ENCODE peak calls at places on chromosomes 13 and 19, in ten cellular contexts. One of them, this sample, is unnamed.

GRCh38 chr13:104592127-104592526 is 1525.9 kb upstream of the SLC10A2 start:
- DNase-seq in AG04450: peak
- DNase-seq in tibial artery: no peak
- DNase-seq in NCI-H82: no peak
- DNase-seq in naive thymus-derived CD8-positive, alpha-beta T cell: no peak
- DNase-seq in posterior vena cava: no peak
- DNase-seq in NCI-H2171 treated with DMSO at 0.1 percent for 48 hours: no peak
- DNase-seq in substantia nigra: no peak
- DNase-seq in thyroid gland: no peak
- DNase-seq in fibroblast of lung: peak
- DNase-seq in this sample: peak

GRCh38 chr13:50187352-50188029 is 172.2 kb downstream of the KCNRG start:
- DNase-seq in AG04450: no peak
- DNase-seq in tibial artery: no peak
- DNase-seq in NCI-H82: no peak
- DNase-seq in naive thymus-derived CD8-positive, alpha-beta T cell: no peak
- DNase-seq in posterior vena cava: no peak
- DNase-seq in NCI-H2171 treated with DMSO at 0.1 percent for 48 hours: no peak
- DNase-seq in substantia nigra: no peak
- DNase-seq in thyroid gland: no peak
- DNase-seq in fibroblast of lung: no peak
- DNase-seq in this sample: no peak

GRCh38 chr19:40521276-40521675 is 54.5 kb downstream of the SPTBN4 start:
- DNase-seq in AG04450: no peak
- DNase-seq in tibial artery: no peak
- DNase-seq in NCI-H82: peak
- DNase-seq in naive thymus-derived CD8-positive, alpha-beta T cell: no peak
- DNase-seq in posterior vena cava: no peak
- DNase-seq in NCI-H2171 treated with DMSO at 0.1 percent for 48 hours: peak
- DNase-seq in substantia nigra: no peak
- DNase-seq in thyroid gland: no peak
- DNase-seq in fibroblast of lung: peak
- DNase-seq in this sample: peak

GRCh38 chr19:8343483-8343844 is 402 bp upstream of the KANK3 start:
- DNase-seq in AG04450: no peak
- DNase-seq in tibial artery: no peak
- DNase-seq in NCI-H82: no peak
- DNase-seq in naive thymus-derived CD8-positive, alpha-beta T cell: no peak
- DNase-seq in posterior vena cava: no peak
- DNase-seq in NCI-H2171 treated with DMSO at 0.1 percent for 48 hours: no peak
- DNase-seq in substantia nigra: no peak
- DNase-seq in thyroid gland: no peak
- DNase-seq in fibroblast of lung: no peak
- DNase-seq in this sample: no peak

GRCh38 chr19:2609389-2610116 is 92.9 kb downstream of the GNG7 start:
- DNase-seq in AG04450: no peak
- DNase-seq in tibial artery: peak
- DNase-seq in NCI-H82: no peak
- DNase-seq in naive thymus-derived CD8-positive, alpha-beta T cell: no peak
- DNase-seq in posterior vena cava: peak
- DNase-seq in NCI-H2171 treated with DMSO at 0.1 percent for 48 hours: no peak
- DNase-seq in substantia nigra: no peak
- DNase-seq in thyroid gland: no peak
- DNase-seq in fibroblast of lung: no peak
- DNase-seq in this sample: no peak

GRCh38 chr13:101399365-101399764 is 16.9 kb downstream of the NALCN start:
- DNase-seq in AG04450: no peak
- DNase-seq in tibial artery: no peak
- DNase-seq in NCI-H82: no peak
- DNase-seq in naive thymus-derived CD8-positive, alpha-beta T cell: no peak
- DNase-seq in posterior vena cava: no peak
- DNase-seq in NCI-H2171 treated with DMSO at 0.1 percent for 48 hours: no peak
- DNase-seq in substantia nigra: no peak
- DNase-seq in thyroid gland: no peak
- DNase-seq in fibroblast of lung: no peak
- DNase-seq in this sample: no peak

GRCh38 chr13:39417131-39417530 is 185.9 kb downstream of the LHFPL6 start:
- DNase-seq in AG04450: no peak
- DNase-seq in tibial artery: no peak
- DNase-seq in NCI-H82: peak
- DNase-seq in naive thymus-derived CD8-positive, alpha-beta T cell: no peak
- DNase-seq in posterior vena cava: no peak
- DNase-seq in NCI-H2171 treated with DMSO at 0.1 percent for 48 hours: no peak
- DNase-seq in substantia nigra: peak
- DNase-seq in thyroid gland: peak
- DNase-seq in fibroblast of lung: no peak
- DNase-seq in this sample: no peak

GRCh38 chr13:35836476-35836875 is 294.7 kb downstream of the DCLK1 start:
- DNase-seq in AG04450: no peak
- DNase-seq in tibial artery: no peak
- DNase-seq in NCI-H82: no peak
- DNase-seq in naive thymus-derived CD8-positive, alpha-beta T cell: no peak
- DNase-seq in posterior vena cava: no peak
- DNase-seq in NCI-H2171 treated with DMSO at 0.1 percent for 48 hours: no peak
- DNase-seq in substantia nigra: no peak
- DNase-seq in thyroid gland: no peak
- DNase-seq in fibroblast of lung: no peak
- DNase-seq in this sample: no peak

GRCh38 chr13:62293081-62293480 is 877.4 kb upstream of the PCDH20 start:
- DNase-seq in AG04450: no peak
- DNase-seq in tibial artery: no peak
- DNase-seq in NCI-H82: no peak
- DNase-seq in naive thymus-derived CD8-positive, alpha-beta T cell: no peak
- DNase-seq in posterior vena cava: no peak
- DNase-seq in NCI-H2171 treated with DMSO at 0.1 percent for 48 hours: no peak
- DNase-seq in substantia nigra: no peak
- DNase-seq in thyroid gland: no peak
- DNase-seq in fibroblast of lung: peak
- DNase-seq in this sample: no peak

GRCh38 chr13:102913924-102914628 is 68.2 kb downstream of the ERCC5 start:
- DNase-seq in AG04450: no peak
- DNase-seq in tibial artery: no peak
- DNase-seq in NCI-H82: peak
- DNase-seq in naive thymus-derived CD8-positive, alpha-beta T cell: no peak
- DNase-seq in posterior vena cava: no peak
- DNase-seq in NCI-H2171 treated with DMSO at 0.1 percent for 48 hours: peak
- DNase-seq in substantia nigra: no peak
- DNase-seq in thyroid gland: peak
- DNase-seq in fibroblast of lung: peak
- DNase-seq in this sample: peak

GRCh38 chr13:74210693-74211393 is 76.6 kb upstream of the KLF12 start:
- DNase-seq in AG04450: peak
- DNase-seq in tibial artery: peak
- DNase-seq in NCI-H82: peak
- DNase-seq in naive thymus-derived CD8-positive, alpha-beta T cell: no peak
- DNase-seq in posterior vena cava: no peak
- DNase-seq in NCI-H2171 treated with DMSO at 0.1 percent for 48 hours: peak
- DNase-seq in substantia nigra: no peak
- DNase-seq in thyroid gland: no peak
- DNase-seq in fibroblast of lung: peak
- DNase-seq in this sample: peak

GRCh38 chr13:98658131-98658530 is 81.2 kb upstream of the STK24 start:
- DNase-seq in AG04450: no peak
- DNase-seq in tibial artery: no peak
- DNase-seq in NCI-H82: no peak
- DNase-seq in naive thymus-derived CD8-positive, alpha-beta T cell: no peak
- DNase-seq in posterior vena cava: no peak
- DNase-seq in NCI-H2171 treated with DMSO at 0.1 percent for 48 hours: no peak
- DNase-seq in substantia nigra: no peak
- DNase-seq in thyroid gland: peak
- DNase-seq in fibroblast of lung: no peak
- DNase-seq in this sample: peak

GRCh38 chr13:109348514-109349340 is 437.7 kb downstream of the IRS2 start:
- DNase-seq in AG04450: no peak
- DNase-seq in tibial artery: no peak
- DNase-seq in NCI-H82: no peak
- DNase-seq in naive thymus-derived CD8-positive, alpha-beta T cell: no peak
- DNase-seq in posterior vena cava: no peak
- DNase-seq in NCI-H2171 treated with DMSO at 0.1 percent for 48 hours: no peak
- DNase-seq in substantia nigra: no peak
- DNase-seq in thyroid gland: no peak
- DNase-seq in fibroblast of lung: peak
- DNase-seq in this sample: peak

GRCh38 chr19:4754248-4754647 is 30.6 kb upstream of the DPP9 start:
- DNase-seq in AG04450: no peak
- DNase-seq in tibial artery: no peak
- DNase-seq in NCI-H82: peak
- DNase-seq in naive thymus-derived CD8-positive, alpha-beta T cell: no peak
- DNase-seq in posterior vena cava: no peak
- DNase-seq in NCI-H2171 treated with DMSO at 0.1 percent for 48 hours: peak
- DNase-seq in substantia nigra: no peak
- DNase-seq in thyroid gland: no peak
- DNase-seq in fibroblast of lung: peak
- DNase-seq in this sample: no peak

GRCh38 chr19:17479325-17479791 is 9.0 kb downstream of the SLC27A1 start:
- DNase-seq in AG04450: no peak
- DNase-seq in tibial artery: no peak
- DNase-seq in NCI-H82: no peak
- DNase-seq in naive thymus-derived CD8-positive, alpha-beta T cell: no peak
- DNase-seq in posterior vena cava: no peak
- DNase-seq in NCI-H2171 treated with DMSO at 0.1 percent for 48 hours: no peak
- DNase-seq in substantia nigra: peak
- DNase-seq in thyroid gland: no peak
- DNase-seq in fibroblast of lung: peak
- DNase-seq in this sample: peak

GRCh38 chr19:21321996-21322395 is 7.2 kb downstream of the ZNF708 start:
- DNase-seq in AG04450: no peak
- DNase-seq in tibial artery: no peak
- DNase-seq in NCI-H82: no peak
- DNase-seq in naive thymus-derived CD8-positive, alpha-beta T cell: no peak
- DNase-seq in posterior vena cava: no peak
- DNase-seq in NCI-H2171 treated with DMSO at 0.1 percent for 48 hours: no peak
- DNase-seq in substantia nigra: no peak
- DNase-seq in thyroid gland: no peak
- DNase-seq in fibroblast of lung: no peak
- DNase-seq in this sample: peak

GRCh38 chr19:44627631-44628030 is 14.3 kb downstream of the IGSF23 start:
- DNase-seq in AG04450: no peak
- DNase-seq in tibial artery: no peak
- DNase-seq in NCI-H82: no peak
- DNase-seq in naive thymus-derived CD8-positive, alpha-beta T cell: no peak
- DNase-seq in posterior vena cava: no peak
- DNase-seq in NCI-H2171 treated with DMSO at 0.1 percent for 48 hours: no peak
- DNase-seq in substantia nigra: no peak
- DNase-seq in thyroid gland: no peak
- DNase-seq in fibroblast of lung: no peak
- DNase-seq in this sample: no peak

GRCh38 chr19:45170146-45171106 is 7.6 kb downstream of the TRAPPC6A start:
- DNase-seq in AG04450: no peak
- DNase-seq in tibial artery: no peak
- DNase-seq in NCI-H82: peak
- DNase-seq in naive thymus-derived CD8-positive, alpha-beta T cell: no peak
- DNase-seq in posterior vena cava: no peak
- DNase-seq in NCI-H2171 treated with DMSO at 0.1 percent for 48 hours: no peak
- DNase-seq in substantia nigra: no peak
- DNase-seq in thyroid gland: no peak
- DNase-seq in fibroblast of lung: no peak
- DNase-seq in this sample: no peak

GRCh38 chr13:59494560-59494970 is 669.2 kb downstream of the DIAPH3 start:
- DNase-seq in AG04450: peak
- DNase-seq in tibial artery: no peak
- DNase-seq in NCI-H82: no peak
- DNase-seq in naive thymus-derived CD8-positive, alpha-beta T cell: no peak
- DNase-seq in posterior vena cava: no peak
- DNase-seq in NCI-H2171 treated with DMSO at 0.1 percent for 48 hours: peak
- DNase-seq in substantia nigra: no peak
- DNase-seq in thyroid gland: peak
- DNase-seq in fibroblast of lung: peak
- DNase-seq in this sample: peak

GRCh38 chr19:19510432-19510831 is 4.9 kb downstream of the TSSK6 start:
- DNase-seq in AG04450: no peak
- DNase-seq in tibial artery: no peak
- DNase-seq in NCI-H82: peak
- DNase-seq in naive thymus-derived CD8-positive, alpha-beta T cell: no peak
- DNase-seq in posterior vena cava: no peak
- DNase-seq in NCI-H2171 treated with DMSO at 0.1 percent for 48 hours: peak
- DNase-seq in substantia nigra: no peak
- DNase-seq in thyroid gland: no peak
- DNase-seq in fibroblast of lung: no peak
- DNase-seq in this sample: peak

GRCh38 chr13:112012004-112012704 is 54.8 kb upstream of the SOX1 start:
- DNase-seq in AG04450: no peak
- DNase-seq in tibial artery: no peak
- DNase-seq in NCI-H82: no peak
- DNase-seq in naive thymus-derived CD8-positive, alpha-beta T cell: no peak
- DNase-seq in posterior vena cava: no peak
- DNase-seq in NCI-H2171 treated with DMSO at 0.1 percent for 48 hours: no peak
- DNase-seq in substantia nigra: no peak
- DNase-seq in thyroid gland: peak
- DNase-seq in fibroblast of lung: no peak
- DNase-seq in this sample: no peak

GRCh38 chr13:34555988-34556387 is 386.1 kb upstream of the NBEA start:
- DNase-seq in AG04450: no peak
- DNase-seq in tibial artery: no peak
- DNase-seq in NCI-H82: no peak
- DNase-seq in naive thymus-derived CD8-positive, alpha-beta T cell: no peak
- DNase-seq in posterior vena cava: no peak
- DNase-seq in NCI-H2171 treated with DMSO at 0.1 percent for 48 hours: no peak
- DNase-seq in substantia nigra: no peak
- DNase-seq in thyroid gland: no peak
- DNase-seq in fibroblast of lung: no peak
- DNase-seq in this sample: no peak

GRCh38 chr19:17933414-17934129 is 757 bp downstream of the CCDC124 start:
- DNase-seq in AG04450: no peak
- DNase-seq in tibial artery: no peak
- DNase-seq in NCI-H82: peak
- DNase-seq in naive thymus-derived CD8-positive, alpha-beta T cell: no peak
- DNase-seq in posterior vena cava: no peak
- DNase-seq in NCI-H2171 treated with DMSO at 0.1 percent for 48 hours: no peak
- DNase-seq in substantia nigra: no peak
- DNase-seq in thyroid gland: no peak
- DNase-seq in fibroblast of lung: peak
- DNase-seq in this sample: peak

GRCh38 chr19:48992571-48993174 is 436 bp downstream of the GYS1 start:
- DNase-seq in AG04450: no peak
- DNase-seq in tibial artery: peak
- DNase-seq in NCI-H82: peak
- DNase-seq in naive thymus-derived CD8-positive, alpha-beta T cell: no peak
- DNase-seq in posterior vena cava: no peak
- DNase-seq in NCI-H2171 treated with DMSO at 0.1 percent for 48 hours: no peak
- DNase-seq in substantia nigra: no peak
- DNase-seq in thyroid gland: peak
- DNase-seq in fibroblast of lung: no peak
- DNase-seq in this sample: no peak

GRCh38 chr19:35868172-35868822 is at the start of gene APLP1:
- DNase-seq in AG04450: no peak
- DNase-seq in tibial artery: peak
- DNase-seq in NCI-H82: peak
- DNase-seq in naive thymus-derived CD8-positive, alpha-beta T cell: peak
- DNase-seq in posterior vena cava: no peak
- DNase-seq in NCI-H2171 treated with DMSO at 0.1 percent for 48 hours: peak
- DNase-seq in substantia nigra: peak
- DNase-seq in thyroid gland: peak
- DNase-seq in fibroblast of lung: no peak
- DNase-seq in this sample: peak

GRCh38 chr19:41886761-41887710 is 4.1 kb downstream of the ARHGEF1 start:
- DNase-seq in AG04450: no peak
- DNase-seq in tibial artery: no peak
- DNase-seq in NCI-H82: no peak
- DNase-seq in naive thymus-derived CD8-positive, alpha-beta T cell: peak
- DNase-seq in posterior vena cava: no peak
- DNase-seq in NCI-H2171 treated with DMSO at 0.1 percent for 48 hours: no peak
- DNase-seq in substantia nigra: no peak
- DNase-seq in thyroid gland: no peak
- DNase-seq in fibroblast of lung: no peak
- DNase-seq in this sample: no peak

GRCh38 chr13:50526771-50527567 is 316.5 kb downstream of the DLEU7 start:
- DNase-seq in AG04450: no peak
- DNase-seq in tibial artery: no peak
- DNase-seq in NCI-H82: no peak
- DNase-seq in naive thymus-derived CD8-positive, alpha-beta T cell: no peak
- DNase-seq in posterior vena cava: no peak
- DNase-seq in NCI-H2171 treated with DMSO at 0.1 percent for 48 hours: peak
- DNase-seq in substantia nigra: no peak
- DNase-seq in thyroid gland: peak
- DNase-seq in fibroblast of lung: no peak
- DNase-seq in this sample: no peak

GRCh38 chr13:33349314-33349995 is 63.9 kb upstream of the STARD13 start:
- DNase-seq in AG04450: no peak
- DNase-seq in tibial artery: peak
- DNase-seq in NCI-H82: no peak
- DNase-seq in naive thymus-derived CD8-positive, alpha-beta T cell: no peak
- DNase-seq in posterior vena cava: no peak
- DNase-seq in NCI-H2171 treated with DMSO at 0.1 percent for 48 hours: no peak
- DNase-seq in substantia nigra: no peak
- DNase-seq in thyroid gland: peak
- DNase-seq in fibroblast of lung: no peak
- DNase-seq in this sample: peak